ENCODE peak calls at places on chromosomes 12 and 14, in ten cellular contexts. I is heart right ventricle, G is omental fat pad, Y is BJ, Z is fibroblast of mammary gland, V is dorsolateral prefrontal cortex, Q is AG09309, T is tibial artery, L is mesothelial cell of epicardium, S is Panc1. O is an unnamed sample.

GRCh38 chr12:22173154-22173553 is 127.1 kb downstream of the CMAS start:
- DNase-seq in I (no peak), G (no peak), Y (no peak), Z (peak), V (no peak), Q (no peak), T (no peak), L (no peak), S (no peak), O (no peak)

GRCh38 chr14:90963343-90963742 is 97.1 kb downstream of the RPS6KA5 start:
- DNase-seq in I (no peak), G (no peak), Y (no peak), Z (no peak), V (no peak), Q (no peak), T (no peak), L (no peak), S (no peak), O (no peak)

GRCh38 chr12:6310771-6311610 is 509 bp downstream of the PLEKHG6 start:
- DNase-seq in I (no peak), G (no peak), Y (no peak), Z (no peak), V (no peak), Q (no peak), T (no peak), L (no peak), S (no peak), O (no peak)

GRCh38 chr14:90513151-90514014 is 116.6 kb downstream of the CALM1 start:
- DNase-seq in I (peak), G (no peak), Y (no peak), Z (no peak), V (peak), Q (no peak), T (peak), L (no peak), S (no peak), O (no peak)

GRCh38 chr12:81274619-81275018 is 196.7 kb downstream of the ACSS3 start:
- DNase-seq in I (no peak), G (no peak), Y (no peak), Z (no peak), V (no peak), Q (no peak), T (no peak), L (no peak), S (no peak), O (no peak)

GRCh38 chr12:19409376-19409775 is 29.9 kb upstream of the AEBP2 start:
- DNase-seq in I (no peak), G (no peak), Y (no peak), Z (no peak), V (no peak), Q (no peak), T (no peak), L (no peak), S (no peak), O (no peak)

GRCh38 chr14:41609704-41610183 is 3.1 kb downstream of the LRFN5 start:
- DNase-seq in I (peak), G (no peak), Y (no peak), Z (peak), V (peak), Q (no peak), T (no peak), L (peak), S (no peak), O (no peak)

GRCh38 chr14:77562681-77563080 is 53.8 kb downstream of the SPTLC2 start:
- DNase-seq in I (no peak), G (no peak), Y (peak), Z (peak), V (no peak), Q (peak), T (no peak), L (no peak), S (no peak), O (no peak)

GRCh38 chr12:43579240-43579639 is 27.2 kb upstream of the ADAMTS20 start:
- DNase-seq in I (no peak), G (no peak), Y (no peak), Z (peak), V (no peak), Q (no peak), T (no peak), L (no peak), S (no peak), O (no peak)

GRCh38 chr14:101027966-101028365 is 124.4 kb upstream of the RTL1 start:
- DNase-seq in I (no peak), G (no peak), Y (no peak), Z (no peak), V (no peak), Q (no peak), T (peak), L (no peak), S (no peak), O (no peak)

GRCh38 chr14:101025656-101026055 is 122.1 kb upstream of the RTL1 start:
- DNase-seq in I (no peak), G (no peak), Y (no peak), Z (no peak), V (no peak), Q (no peak), T (peak), L (no peak), S (no peak), O (no peak)

GRCh38 chr14:101027291-101027690 is 123.8 kb upstream of the RTL1 start:
- DNase-seq in I (no peak), G (no peak), Y (no peak), Z (no peak), V (no peak), Q (no peak), T (peak), L (no peak), S (no peak), O (no peak)

GRCh38 chr14:101025131-101025530 is 121.6 kb upstream of the RTL1 start:
- DNase-seq in I (no peak), G (no peak), Y (no peak), Z (no peak), V (no peak), Q (no peak), T (peak), L (no peak), S (no peak), O (no peak)

DNA sequence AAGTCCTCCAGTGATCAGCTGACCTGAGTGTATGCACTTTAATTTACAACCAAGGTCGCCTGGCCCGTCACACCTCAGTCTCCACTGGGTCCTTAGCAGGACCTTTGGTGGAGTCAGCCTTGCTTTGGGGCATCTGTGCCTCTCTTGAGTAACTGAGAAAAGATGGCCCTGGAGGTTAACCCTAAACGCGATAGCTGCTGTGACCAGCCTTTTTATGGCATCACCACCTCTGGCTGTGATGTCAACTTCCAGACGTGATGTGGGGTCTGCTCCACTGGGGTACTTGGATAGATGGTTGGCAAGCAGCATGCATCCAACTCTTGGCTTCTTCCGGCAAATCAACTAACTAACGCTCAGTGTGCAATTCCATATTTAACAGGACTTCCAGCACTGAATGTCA is 122.8 kb upstream of the RTL1 start:
- DNase-seq in I (no peak), G (no peak), Y (no peak), Z (no peak), V (no peak), Q (no peak), T (peak), L (no peak), S (no peak), O (no peak)
- TF ChIP-seq CTCF in I (no peak), G (no peak), Y (no peak), Z (no peak), V (no peak), Q (no peak), T (no peak), L (no peak), S (no peak), O (no peak)

GRCh38 chr14:104820669-104821228 is 19.8 kb downstream of the ZBTB42 start:
- DNase-seq in I (peak), G (no peak), Y (no peak), Z (peak), V (no peak), Q (no peak), T (peak), L (peak), S (no peak), O (no peak)
- TF ChIP-seq CTCF in I (peak), G (no peak), Y (peak), Z (peak), V (peak), Q (peak), T (peak), L (no peak), S (peak), O (no peak)

GRCh38 chr14:102589761-102590290 is 2.6 kb upstream of the RCOR1 start:
- DNase-seq in I (no peak), G (no peak), Y (no peak), Z (no peak), V (no peak), Q (no peak), T (no peak), L (no peak), S (no peak), O (no peak)

GRCh38 chr14:102591372-102591943 is 991 bp upstream of the RCOR1 start:
- DNase-seq in I (peak), G (no peak), Y (no peak), Z (peak), V (peak), Q (no peak), T (peak), L (no peak), S (no peak), O (no peak)

GRCh38 chr14:102591944-102592772 is at the start of gene RCOR1:
- DNase-seq in I (peak), G (peak), Y (peak), Z (peak), V (peak), Q (peak), T (peak), L (peak), S (peak), O (peak)

GRCh38 chr14:102588821-102589220 is 3.6 kb upstream of the RCOR1 start:
- DNase-seq in I (no peak), G (no peak), Y (no peak), Z (no peak), V (no peak), Q (no peak), T (no peak), L (no peak), S (no peak), O (no peak)

GRCh38 chr14:102590667-102591099 is 1.8 kb upstream of the RCOR1 start:
- DNase-seq in I (peak), G (no peak), Y (no peak), Z (peak), V (no peak), Q (no peak), T (peak), L (no peak), S (no peak), O (peak)
- TF ChIP-seq CTCF in I (peak), G (no peak), Y (peak), Z (peak), V (peak), Q (peak), T (no peak), L (peak), S (peak), O (no peak)

GRCh38 chr12:101172316-101172715 is 37.7 kb downstream of the SLC5A8 start:
- DNase-seq in I (no peak), G (no peak), Y (no peak), Z (peak), V (no peak), Q (peak), T (no peak), L (no peak), S (no peak), O (no peak)
- TF ChIP-seq CTCF in I (no peak), G (no peak), Y (peak), Z (peak), V (no peak), Q (peak), T (no peak), L (no peak), S (no peak), O (no peak)

GRCh38 chr14:22047105-22047504 is 373.5 kb upstream of the OR4E1 start:
- DNase-seq in I (no peak), G (no peak), Y (no peak), Z (no peak), V (no peak), Q (no peak), T (no peak), L (no peak), S (no peak), O (no peak)
- TF ChIP-seq CTCF in I (no peak), G (no peak), Y (no peak), Z (peak), V (peak), Q (no peak), T (no peak), L (no peak), S (peak), O (no peak)